ENCODE peak calls at places on chromosome 1, in eight cellular contexts. One of them, this sample, is unnamed.

GRCh38 chr1:16677552-16678423 is 11.0 kb upstream of the RNU1-3 start:
- DNase-seq in CMK: peak
- DNase-seq in stimulated activated CD8-positive, alpha-beta memory T cell treated with anti-CD3 and anti-CD28 coated beads, Interleukin-2, amount 100 ng/mL, for 48 hours: peak
- DNase-seq in HFF-Myc: peak
- DNase-seq in AG08395: peak
- DNase-seq in stimulated activated CD4-positive, alpha-beta T cell treated with anti-CD3 and anti-CD28 coated beads, Interleukin-2, amount 100 ng/mL, for 48 hours: peak
- DNase-seq in NCI-H1092 treated with DMSO at 0.1 percent for 48 hours: no peak
- DNase-seq in hepatic stellate cell: peak
- DNase-seq in this sample: peak

GRCh38 chr1:207282049-207282448 is 39.4 kb upstream of the CD55 start:
- DNase-seq in CMK: no peak
- DNase-seq in stimulated activated CD8-positive, alpha-beta memory T cell treated with anti-CD3 and anti-CD28 coated beads, Interleukin-2, amount 100 ng/mL, for 48 hours: no peak
- DNase-seq in HFF-Myc: no peak
- DNase-seq in AG08395: peak
- DNase-seq in stimulated activated CD4-positive, alpha-beta T cell treated with anti-CD3 and anti-CD28 coated beads, Interleukin-2, amount 100 ng/mL, for 48 hours: no peak
- DNase-seq in NCI-H1092 treated with DMSO at 0.1 percent for 48 hours: no peak
- DNase-seq in hepatic stellate cell: no peak
- DNase-seq in this sample: peak

GRCh38 chr1:56916630-56917029 is 49.2 kb downstream of the C8B start:
- DNase-seq in CMK: no peak
- DNase-seq in stimulated activated CD8-positive, alpha-beta memory T cell treated with anti-CD3 and anti-CD28 coated beads, Interleukin-2, amount 100 ng/mL, for 48 hours: no peak
- DNase-seq in HFF-Myc: no peak
- DNase-seq in AG08395: no peak
- DNase-seq in stimulated activated CD4-positive, alpha-beta T cell treated with anti-CD3 and anti-CD28 coated beads, Interleukin-2, amount 100 ng/mL, for 48 hours: no peak
- DNase-seq in NCI-H1092 treated with DMSO at 0.1 percent for 48 hours: no peak
- DNase-seq in hepatic stellate cell: no peak
- DNase-seq in this sample: no peak

GRCh38 chr1:165287329-165287728 is 69.2 kb downstream of the LMX1A start:
- DNase-seq in CMK: no peak
- DNase-seq in stimulated activated CD8-positive, alpha-beta memory T cell treated with anti-CD3 and anti-CD28 coated beads, Interleukin-2, amount 100 ng/mL, for 48 hours: no peak
- DNase-seq in HFF-Myc: no peak
- DNase-seq in AG08395: no peak
- DNase-seq in stimulated activated CD4-positive, alpha-beta T cell treated with anti-CD3 and anti-CD28 coated beads, Interleukin-2, amount 100 ng/mL, for 48 hours: no peak
- DNase-seq in NCI-H1092 treated with DMSO at 0.1 percent for 48 hours: no peak
- DNase-seq in hepatic stellate cell: no peak
- DNase-seq in this sample: no peak

GRCh38 chr1:15633756-15634420 is 16.6 kb downstream of the DDI2 start:
- DNase-seq in CMK: no peak
- DNase-seq in stimulated activated CD8-positive, alpha-beta memory T cell treated with anti-CD3 and anti-CD28 coated beads, Interleukin-2, amount 100 ng/mL, for 48 hours: no peak
- DNase-seq in HFF-Myc: no peak
- DNase-seq in AG08395: no peak
- DNase-seq in stimulated activated CD4-positive, alpha-beta T cell treated with anti-CD3 and anti-CD28 coated beads, Interleukin-2, amount 100 ng/mL, for 48 hours: no peak
- DNase-seq in NCI-H1092 treated with DMSO at 0.1 percent for 48 hours: no peak
- DNase-seq in hepatic stellate cell: no peak
- DNase-seq in this sample: no peak

GRCh38 chr1:153801028-153801625 is 25.9 kb downstream of the SLC27A3 start:
- DNase-seq in CMK: no peak
- DNase-seq in stimulated activated CD8-positive, alpha-beta memory T cell treated with anti-CD3 and anti-CD28 coated beads, Interleukin-2, amount 100 ng/mL, for 48 hours: no peak
- DNase-seq in HFF-Myc: no peak
- DNase-seq in AG08395: no peak
- DNase-seq in stimulated activated CD4-positive, alpha-beta T cell treated with anti-CD3 and anti-CD28 coated beads, Interleukin-2, amount 100 ng/mL, for 48 hours: no peak
- DNase-seq in NCI-H1092 treated with DMSO at 0.1 percent for 48 hours: no peak
- DNase-seq in hepatic stellate cell: no peak
- DNase-seq in this sample: no peak

GRCh38 chr1:48469616-48470500 is 2.1 kb downstream of the SPATA6 start:
- DNase-seq in CMK: no peak
- DNase-seq in stimulated activated CD8-positive, alpha-beta memory T cell treated with anti-CD3 and anti-CD28 coated beads, Interleukin-2, amount 100 ng/mL, for 48 hours: no peak
- DNase-seq in HFF-Myc: no peak
- DNase-seq in AG08395: peak
- DNase-seq in stimulated activated CD4-positive, alpha-beta T cell treated with anti-CD3 and anti-CD28 coated beads, Interleukin-2, amount 100 ng/mL, for 48 hours: no peak
- DNase-seq in NCI-H1092 treated with DMSO at 0.1 percent for 48 hours: no peak
- DNase-seq in hepatic stellate cell: peak
- DNase-seq in this sample: peak

GRCh38 chr1:170483041-170483440 is 48.9 kb upstream of the GORAB start:
- DNase-seq in CMK: no peak
- DNase-seq in stimulated activated CD8-positive, alpha-beta memory T cell treated with anti-CD3 and anti-CD28 coated beads, Interleukin-2, amount 100 ng/mL, for 48 hours: no peak
- DNase-seq in HFF-Myc: peak
- DNase-seq in AG08395: peak
- DNase-seq in stimulated activated CD4-positive, alpha-beta T cell treated with anti-CD3 and anti-CD28 coated beads, Interleukin-2, amount 100 ng/mL, for 48 hours: no peak
- DNase-seq in NCI-H1092 treated with DMSO at 0.1 percent for 48 hours: no peak
- DNase-seq in hepatic stellate cell: no peak
- DNase-seq in this sample: no peak

GRCh38 chr1:93338426-93338825 is 7.3 kb upstream of the DR1 start:
- DNase-seq in CMK: no peak
- DNase-seq in stimulated activated CD8-positive, alpha-beta memory T cell treated with anti-CD3 and anti-CD28 coated beads, Interleukin-2, amount 100 ng/mL, for 48 hours: no peak
- DNase-seq in HFF-Myc: peak
- DNase-seq in AG08395: peak
- DNase-seq in stimulated activated CD4-positive, alpha-beta T cell treated with anti-CD3 and anti-CD28 coated beads, Interleukin-2, amount 100 ng/mL, for 48 hours: no peak
- DNase-seq in NCI-H1092 treated with DMSO at 0.1 percent for 48 hours: no peak
- DNase-seq in hepatic stellate cell: peak
- DNase-seq in this sample: peak

GRCh38 chr1:226712779-226713420 is 26.2 kb downstream of the ITPKB start:
- DNase-seq in CMK: peak
- DNase-seq in stimulated activated CD8-positive, alpha-beta memory T cell treated with anti-CD3 and anti-CD28 coated beads, Interleukin-2, amount 100 ng/mL, for 48 hours: no peak
- DNase-seq in HFF-Myc: no peak
- DNase-seq in AG08395: no peak
- DNase-seq in stimulated activated CD4-positive, alpha-beta T cell treated with anti-CD3 and anti-CD28 coated beads, Interleukin-2, amount 100 ng/mL, for 48 hours: no peak
- DNase-seq in NCI-H1092 treated with DMSO at 0.1 percent for 48 hours: no peak
- DNase-seq in hepatic stellate cell: no peak
- DNase-seq in this sample: no peak

GRCh38 chr1:115184951-115185331 is 95.6 kb upstream of the TSPAN2 start:
- DNase-seq in CMK: no peak
- DNase-seq in stimulated activated CD8-positive, alpha-beta memory T cell treated with anti-CD3 and anti-CD28 coated beads, Interleukin-2, amount 100 ng/mL, for 48 hours: no peak
- DNase-seq in HFF-Myc: no peak
- DNase-seq in AG08395: peak
- DNase-seq in stimulated activated CD4-positive, alpha-beta T cell treated with anti-CD3 and anti-CD28 coated beads, Interleukin-2, amount 100 ng/mL, for 48 hours: no peak
- DNase-seq in NCI-H1092 treated with DMSO at 0.1 percent for 48 hours: no peak
- DNase-seq in hepatic stellate cell: peak
- DNase-seq in this sample: peak

GRCh38 chr1:57549280-57549679 is 125.4 kb upstream of the DAB1 start:
- DNase-seq in CMK: no peak
- DNase-seq in stimulated activated CD8-positive, alpha-beta memory T cell treated with anti-CD3 and anti-CD28 coated beads, Interleukin-2, amount 100 ng/mL, for 48 hours: no peak
- DNase-seq in HFF-Myc: no peak
- DNase-seq in AG08395: peak
- DNase-seq in stimulated activated CD4-positive, alpha-beta T cell treated with anti-CD3 and anti-CD28 coated beads, Interleukin-2, amount 100 ng/mL, for 48 hours: no peak
- DNase-seq in NCI-H1092 treated with DMSO at 0.1 percent for 48 hours: no peak
- DNase-seq in hepatic stellate cell: no peak
- DNase-seq in this sample: no peak

GRCh38 chr1:44870096-44870495 is 27.0 kb upstream of the PTCH2 start:
- DNase-seq in CMK: no peak
- DNase-seq in stimulated activated CD8-positive, alpha-beta memory T cell treated with anti-CD3 and anti-CD28 coated beads, Interleukin-2, amount 100 ng/mL, for 48 hours: no peak
- DNase-seq in HFF-Myc: no peak
- DNase-seq in AG08395: no peak
- DNase-seq in stimulated activated CD4-positive, alpha-beta T cell treated with anti-CD3 and anti-CD28 coated beads, Interleukin-2, amount 100 ng/mL, for 48 hours: no peak
- DNase-seq in NCI-H1092 treated with DMSO at 0.1 percent for 48 hours: no peak
- DNase-seq in hepatic stellate cell: no peak
- DNase-seq in this sample: no peak

GRCh38 chr1:44941424-44942324 is 44.7 kb downstream of the EIF2B3 start:
- DNase-seq in CMK: no peak
- DNase-seq in stimulated activated CD8-positive, alpha-beta memory T cell treated with anti-CD3 and anti-CD28 coated beads, Interleukin-2, amount 100 ng/mL, for 48 hours: no peak
- DNase-seq in HFF-Myc: no peak
- DNase-seq in AG08395: no peak
- DNase-seq in stimulated activated CD4-positive, alpha-beta T cell treated with anti-CD3 and anti-CD28 coated beads, Interleukin-2, amount 100 ng/mL, for 48 hours: no peak
- DNase-seq in NCI-H1092 treated with DMSO at 0.1 percent for 48 hours: peak
- DNase-seq in hepatic stellate cell: no peak
- DNase-seq in this sample: no peak

GRCh38 chr1:120178799-120179419 is 2.6 kb upstream of the SEC22B start:
- DNase-seq in CMK: no peak
- DNase-seq in stimulated activated CD8-positive, alpha-beta memory T cell treated with anti-CD3 and anti-CD28 coated beads, Interleukin-2, amount 100 ng/mL, for 48 hours: no peak
- DNase-seq in HFF-Myc: no peak
- DNase-seq in AG08395: peak
- DNase-seq in stimulated activated CD4-positive, alpha-beta T cell treated with anti-CD3 and anti-CD28 coated beads, Interleukin-2, amount 100 ng/mL, for 48 hours: no peak
- DNase-seq in NCI-H1092 treated with DMSO at 0.1 percent for 48 hours: no peak
- DNase-seq in hepatic stellate cell: no peak
- DNase-seq in this sample: peak

GRCh38 chr1:32438136-32438535 is 26.7 kb upstream of the ZBTB8B start:
- DNase-seq in CMK: no peak
- DNase-seq in stimulated activated CD8-positive, alpha-beta memory T cell treated with anti-CD3 and anti-CD28 coated beads, Interleukin-2, amount 100 ng/mL, for 48 hours: no peak
- DNase-seq in HFF-Myc: no peak
- DNase-seq in AG08395: no peak
- DNase-seq in stimulated activated CD4-positive, alpha-beta T cell treated with anti-CD3 and anti-CD28 coated beads, Interleukin-2, amount 100 ng/mL, for 48 hours: no peak
- DNase-seq in NCI-H1092 treated with DMSO at 0.1 percent for 48 hours: no peak
- DNase-seq in hepatic stellate cell: no peak
- DNase-seq in this sample: no peak

GRCh38 chr1:1797731-1798341 is 19.6 kb upstream of the NADK start:
- DNase-seq in CMK: no peak
- DNase-seq in stimulated activated CD8-positive, alpha-beta memory T cell treated with anti-CD3 and anti-CD28 coated beads, Interleukin-2, amount 100 ng/mL, for 48 hours: no peak
- DNase-seq in HFF-Myc: no peak
- DNase-seq in AG08395: no peak
- DNase-seq in stimulated activated CD4-positive, alpha-beta T cell treated with anti-CD3 and anti-CD28 coated beads, Interleukin-2, amount 100 ng/mL, for 48 hours: no peak
- DNase-seq in NCI-H1092 treated with DMSO at 0.1 percent for 48 hours: no peak
- DNase-seq in hepatic stellate cell: no peak
- DNase-seq in this sample: no peak

GRCh38 chr1:11550664-11551283 is 71.8 kb downstream of the DISP3 start:
- DNase-seq in CMK: peak
- DNase-seq in stimulated activated CD8-positive, alpha-beta memory T cell treated with anti-CD3 and anti-CD28 coated beads, Interleukin-2, amount 100 ng/mL, for 48 hours: no peak
- DNase-seq in HFF-Myc: peak
- DNase-seq in AG08395: peak
- DNase-seq in stimulated activated CD4-positive, alpha-beta T cell treated with anti-CD3 and anti-CD28 coated beads, Interleukin-2, amount 100 ng/mL, for 48 hours: peak
- DNase-seq in NCI-H1092 treated with DMSO at 0.1 percent for 48 hours: no peak
- DNase-seq in hepatic stellate cell: peak
- DNase-seq in this sample: peak

GRCh38 chr1:59005491-59006308 is 221.9 kb upstream of the JUN start:
- DNase-seq in CMK: no peak
- DNase-seq in stimulated activated CD8-positive, alpha-beta memory T cell treated with anti-CD3 and anti-CD28 coated beads, Interleukin-2, amount 100 ng/mL, for 48 hours: no peak
- DNase-seq in HFF-Myc: no peak
- DNase-seq in AG08395: no peak
- DNase-seq in stimulated activated CD4-positive, alpha-beta T cell treated with anti-CD3 and anti-CD28 coated beads, Interleukin-2, amount 100 ng/mL, for 48 hours: no peak
- DNase-seq in NCI-H1092 treated with DMSO at 0.1 percent for 48 hours: no peak
- DNase-seq in hepatic stellate cell: no peak
- DNase-seq in this sample: no peak

This sample was measured in IMR-90.